ENCODE peak calls at places on chromosomes 11 and 22, in eight cellular contexts. One of them, this sample, is unnamed.

GRCh38 chr11:10858505-10859360 is 880 bp upstream of the ZBED5 start:
- DNase-seq in CD8-positive, alpha-beta T cell: peak
- DNase-seq in GM04504: no peak
- DNase-seq in EH: peak
- DNase-seq in nucleus accumbens: peak
- DNase-seq in A549: no peak
- DNase-seq in fibroblast of villous mesenchyme: no peak
- DNase-seq in left kidney: peak
- DNase-seq in this sample: peak

GRCh38 chr11:73983764-73984543 is 1.3 kb upstream of the UCP2 start:
- DNase-seq in CD8-positive, alpha-beta T cell: peak
- DNase-seq in GM04504: no peak
- DNase-seq in EH: no peak
- DNase-seq in nucleus accumbens: no peak
- DNase-seq in A549: no peak
- DNase-seq in fibroblast of villous mesenchyme: no peak
- DNase-seq in left kidney: no peak
- DNase-seq in this sample: no peak

GRCh38 chr22:25762147-25762546 is 20.2 kb downstream of the MYO18B start:
- DNase-seq in CD8-positive, alpha-beta T cell: no peak
- DNase-seq in GM04504: no peak
- DNase-seq in EH: no peak
- DNase-seq in nucleus accumbens: no peak
- DNase-seq in A549: no peak
- DNase-seq in fibroblast of villous mesenchyme: peak
- DNase-seq in left kidney: no peak
- DNase-seq in this sample: no peak

GRCh38 chr11:116641561-116642045 is 131.2 kb downstream of the BUD13 start:
- DNase-seq in CD8-positive, alpha-beta T cell: no peak
- DNase-seq in GM04504: no peak
- DNase-seq in EH: peak
- DNase-seq in nucleus accumbens: no peak
- DNase-seq in A549: peak
- DNase-seq in fibroblast of villous mesenchyme: peak
- DNase-seq in left kidney: peak
- DNase-seq in this sample: peak

GRCh38 chr22:21725956-21726649 is 9.5 kb downstream of the YPEL1 start:
- DNase-seq in CD8-positive, alpha-beta T cell: no peak
- DNase-seq in GM04504: no peak
- DNase-seq in EH: no peak
- DNase-seq in nucleus accumbens: no peak
- DNase-seq in A549: no peak
- DNase-seq in fibroblast of villous mesenchyme: no peak
- DNase-seq in left kidney: no peak
- DNase-seq in this sample: no peak

GRCh38 chr11:45869551-45869950 is 15.9 kb upstream of the MAPK8IP1 start:
- DNase-seq in CD8-positive, alpha-beta T cell: no peak
- DNase-seq in GM04504: no peak
- DNase-seq in EH: no peak
- DNase-seq in nucleus accumbens: no peak
- DNase-seq in A549: no peak
- DNase-seq in fibroblast of villous mesenchyme: no peak
- DNase-seq in left kidney: no peak
- DNase-seq in this sample: no peak

GRCh38 chr22:44130076-44130711 is 50.5 kb upstream of the PARVG start:
- DNase-seq in CD8-positive, alpha-beta T cell: no peak
- DNase-seq in GM04504: no peak
- DNase-seq in EH: no peak
- DNase-seq in nucleus accumbens: no peak
- DNase-seq in A549: no peak
- DNase-seq in fibroblast of villous mesenchyme: peak
- DNase-seq in left kidney: peak
- DNase-seq in this sample: no peak

GRCh38 chr22:44586337-44586990 is 88.4 kb upstream of the RTL6 start:
- DNase-seq in CD8-positive, alpha-beta T cell: no peak
- DNase-seq in GM04504: no peak
- DNase-seq in EH: no peak
- DNase-seq in nucleus accumbens: no peak
- DNase-seq in A549: no peak
- DNase-seq in fibroblast of villous mesenchyme: no peak
- DNase-seq in left kidney: peak
- DNase-seq in this sample: no peak

GRCh38 chr11:9905562-9905961 is 241.7 kb downstream of the SWAP70 start:
- DNase-seq in CD8-positive, alpha-beta T cell: no peak
- DNase-seq in GM04504: peak
- DNase-seq in EH: peak
- DNase-seq in nucleus accumbens: no peak
- DNase-seq in A549: no peak
- DNase-seq in fibroblast of villous mesenchyme: no peak
- DNase-seq in left kidney: no peak
- DNase-seq in this sample: no peak

GRCh38 chr22:50522208-50522805 is 3.1 kb downstream of the SCO2 start:
- DNase-seq in CD8-positive, alpha-beta T cell: no peak
- DNase-seq in GM04504: no peak
- DNase-seq in EH: no peak
- DNase-seq in nucleus accumbens: no peak
- DNase-seq in A549: no peak
- DNase-seq in fibroblast of villous mesenchyme: no peak
- DNase-seq in left kidney: no peak
- DNase-seq in this sample: no peak

GRCh38 chr11:64276653-64277431 is 7.6 kb downstream of the BAD start:
- DNase-seq in CD8-positive, alpha-beta T cell: no peak
- DNase-seq in GM04504: no peak
- DNase-seq in EH: peak
- DNase-seq in nucleus accumbens: no peak
- DNase-seq in A549: peak
- DNase-seq in fibroblast of villous mesenchyme: no peak
- DNase-seq in left kidney: no peak
- DNase-seq in this sample: no peak

GRCh38 chr11:44566559-44566949 is 1.1 kb downstream of the CD82 start:
- DNase-seq in CD8-positive, alpha-beta T cell: no peak
- DNase-seq in GM04504: no peak
- DNase-seq in EH: no peak
- DNase-seq in nucleus accumbens: no peak
- DNase-seq in A549: no peak
- DNase-seq in fibroblast of villous mesenchyme: no peak
- DNase-seq in left kidney: no peak
- DNase-seq in this sample: no peak

GRCh38 chr22:43507235-43507634 is 95.4 kb downstream of the MPPED1 start:
- DNase-seq in CD8-positive, alpha-beta T cell: no peak
- DNase-seq in GM04504: no peak
- DNase-seq in EH: no peak
- DNase-seq in nucleus accumbens: no peak
- DNase-seq in A549: no peak
- DNase-seq in fibroblast of villous mesenchyme: no peak
- DNase-seq in left kidney: no peak
- DNase-seq in this sample: no peak

GRCh38 chr22:31932863-31933262 is 11.5 kb upstream of the YWHAH start:
- DNase-seq in CD8-positive, alpha-beta T cell: no peak
- DNase-seq in GM04504: no peak
- DNase-seq in EH: no peak
- DNase-seq in nucleus accumbens: no peak
- DNase-seq in A549: no peak
- DNase-seq in fibroblast of villous mesenchyme: no peak
- DNase-seq in left kidney: no peak
- DNase-seq in this sample: no peak

GRCh38 chr11:82462588-82462987 is 271.1 kb downstream of the FAM181B start:
- DNase-seq in CD8-positive, alpha-beta T cell: no peak
- DNase-seq in GM04504: no peak
- DNase-seq in EH: no peak
- DNase-seq in nucleus accumbens: no peak
- DNase-seq in A549: no peak
- DNase-seq in fibroblast of villous mesenchyme: no peak
- DNase-seq in left kidney: peak
- DNase-seq in this sample: no peak

GRCh38 chr11:2355000-2355644 is 22.0 kb upstream of the CD81 start:
- DNase-seq in CD8-positive, alpha-beta T cell: no peak
- DNase-seq in GM04504: no peak
- DNase-seq in EH: peak
- DNase-seq in nucleus accumbens: no peak
- DNase-seq in A549: no peak
- DNase-seq in fibroblast of villous mesenchyme: peak
- DNase-seq in left kidney: no peak
- DNase-seq in this sample: no peak

GRCh38 chr22:20644071-20644642 is 129.8 kb upstream of the SERPIND1 start:
- DNase-seq in CD8-positive, alpha-beta T cell: no peak
- DNase-seq in GM04504: no peak
- DNase-seq in EH: no peak
- DNase-seq in nucleus accumbens: no peak
- DNase-seq in A549: no peak
- DNase-seq in fibroblast of villous mesenchyme: no peak
- DNase-seq in left kidney: no peak
- DNase-seq in this sample: no peak

GRCh38 chr11:133911169-133911568 is 45.6 kb downstream of the IGSF9B start:
- DNase-seq in CD8-positive, alpha-beta T cell: no peak
- DNase-seq in GM04504: no peak
- DNase-seq in EH: no peak
- DNase-seq in nucleus accumbens: no peak
- DNase-seq in A549: no peak
- DNase-seq in fibroblast of villous mesenchyme: no peak
- DNase-seq in left kidney: no peak
- DNase-seq in this sample: no peak

GRCh38 chr11:2891901-2892214 is 6.3 kb upstream of the CDKN1C start:
- DNase-seq in CD8-positive, alpha-beta T cell: peak
- DNase-seq in GM04504: no peak
- DNase-seq in EH: no peak
- DNase-seq in nucleus accumbens: no peak
- DNase-seq in A549: no peak
- DNase-seq in fibroblast of villous mesenchyme: no peak
- DNase-seq in left kidney: peak
- DNase-seq in this sample: no peak

GRCh38 chr11:2436521-2437031 is 7.7 kb downstream of the TRPM5 start:
- DNase-seq in CD8-positive, alpha-beta T cell: peak
- DNase-seq in GM04504: no peak
- DNase-seq in EH: no peak
- DNase-seq in nucleus accumbens: no peak
- DNase-seq in A549: no peak
- DNase-seq in fibroblast of villous mesenchyme: no peak
- DNase-seq in left kidney: no peak
- DNase-seq in this sample: no peak

GRCh38 chr11:65851083-65851579 is 6.8 kb downstream of the CFL1 start:
- DNase-seq in CD8-positive, alpha-beta T cell: no peak
- DNase-seq in GM04504: no peak
- DNase-seq in EH: peak
- DNase-seq in nucleus accumbens: no peak
- DNase-seq in A549: no peak
- DNase-seq in fibroblast of villous mesenchyme: no peak
- DNase-seq in left kidney: peak
- DNase-seq in this sample: no peak

GRCh38 chr11:26271666-26272065 is 60.3 kb upstream of the ANO3 start:
- DNase-seq in CD8-positive, alpha-beta T cell: no peak
- DNase-seq in GM04504: no peak
- DNase-seq in EH: no peak
- DNase-seq in nucleus accumbens: no peak
- DNase-seq in A549: no peak
- DNase-seq in fibroblast of villous mesenchyme: no peak
- DNase-seq in left kidney: no peak
- DNase-seq in this sample: no peak

GRCh38 chr11:115462004-115462541 is 42.1 kb downstream of the CADM1 start:
- DNase-seq in CD8-positive, alpha-beta T cell: no peak
- DNase-seq in GM04504: no peak
- DNase-seq in EH: no peak
- DNase-seq in nucleus accumbens: no peak
- DNase-seq in A549: no peak
- DNase-seq in fibroblast of villous mesenchyme: no peak
- DNase-seq in left kidney: peak
- DNase-seq in this sample: no peak

GRCh38 chr11:106986261-106986660 is 32.0 kb downstream of the GUCY1A2 start:
- DNase-seq in CD8-positive, alpha-beta T cell: no peak
- DNase-seq in GM04504: peak
- DNase-seq in EH: peak
- DNase-seq in nucleus accumbens: no peak
- DNase-seq in A549: no peak
- DNase-seq in fibroblast of villous mesenchyme: peak
- DNase-seq in left kidney: no peak
- DNase-seq in this sample: no peak

GRCh38 chr11:69280451-69280850 is 13.5 kb upstream of the MYEOV start:
- DNase-seq in CD8-positive, alpha-beta T cell: no peak
- DNase-seq in GM04504: no peak
- DNase-seq in EH: peak
- DNase-seq in nucleus accumbens: no peak
- DNase-seq in A549: no peak
- DNase-seq in fibroblast of villous mesenchyme: peak
- DNase-seq in left kidney: no peak
- DNase-seq in this sample: no peak

GRCh38 chr11:10317776-10318526 is 13.1 kb downstream of the ADM start:
- DNase-seq in CD8-positive, alpha-beta T cell: no peak
- DNase-seq in GM04504: no peak
- DNase-seq in EH: no peak
- DNase-seq in nucleus accumbens: no peak
- DNase-seq in A549: no peak
- DNase-seq in fibroblast of villous mesenchyme: no peak
- DNase-seq in left kidney: no peak
- DNase-seq in this sample: no peak

GRCh38 chr11:101211407-101211975 is 81.9 kb upstream of the PGR start:
- DNase-seq in CD8-positive, alpha-beta T cell: no peak
- DNase-seq in GM04504: no peak
- DNase-seq in EH: no peak
- DNase-seq in nucleus accumbens: no peak
- DNase-seq in A549: no peak
- DNase-seq in fibroblast of villous mesenchyme: no peak
- DNase-seq in left kidney: no peak
- DNase-seq in this sample: no peak

GRCh38 chr11:84524422-84525051 is 1102.6 kb downstream of the DLG2 start:
- DNase-seq in CD8-positive, alpha-beta T cell: no peak
- DNase-seq in GM04504: no peak
- DNase-seq in EH: peak
- DNase-seq in nucleus accumbens: no peak
- DNase-seq in A549: peak
- DNase-seq in fibroblast of villous mesenchyme: peak
- DNase-seq in left kidney: peak
- DNase-seq in this sample: no peak

GRCh38 chr11:75429902-75430691 is 2.9 kb downstream of the KLHL35 start:
- DNase-seq in CD8-positive, alpha-beta T cell: peak
- DNase-seq in GM04504: no peak
- DNase-seq in EH: peak
- DNase-seq in nucleus accumbens: peak
- DNase-seq in A549: peak
- DNase-seq in fibroblast of villous mesenchyme: peak
- DNase-seq in left kidney: peak
- DNase-seq in this sample: peak

GRCh38 chr11:6387811-6388599 is 2.3 kb upstream of the SMPD1 start:
- DNase-seq in CD8-positive, alpha-beta T cell: no peak
- DNase-seq in GM04504: no peak
- DNase-seq in EH: peak
- DNase-seq in nucleus accumbens: no peak
- DNase-seq in A549: no peak
- DNase-seq in fibroblast of villous mesenchyme: peak
- DNase-seq in left kidney: no peak
- DNase-seq in this sample: no peak

GRCh38 chr11:8532475-8532874 is 61.6 kb downstream of the STK33 start:
- DNase-seq in CD8-positive, alpha-beta T cell: no peak
- DNase-seq in GM04504: no peak
- DNase-seq in EH: no peak
- DNase-seq in nucleus accumbens: no peak
- DNase-seq in A549: no peak
- DNase-seq in fibroblast of villous mesenchyme: no peak
- DNase-seq in left kidney: no peak
- DNase-seq in this sample: no peak

GRCh38 chr11:27349919-27350318 is 13.1 kb downstream of the CCDC34 start:
- DNase-seq in CD8-positive, alpha-beta T cell: no peak
- DNase-seq in GM04504: no peak
- DNase-seq in EH: no peak
- DNase-seq in nucleus accumbens: no peak
- DNase-seq in A549: no peak
- DNase-seq in fibroblast of villous mesenchyme: no peak
- DNase-seq in left kidney: no peak
- DNase-seq in this sample: no peak

GRCh38 chr11:35683728-35684339 is 21.3 kb downstream of the TRIM44 start:
- DNase-seq in CD8-positive, alpha-beta T cell: no peak
- DNase-seq in GM04504: no peak
- DNase-seq in EH: no peak
- DNase-seq in nucleus accumbens: no peak
- DNase-seq in A549: no peak
- DNase-seq in fibroblast of villous mesenchyme: peak
- DNase-seq in left kidney: no peak
- DNase-seq in this sample: no peak

GRCh38 chr11:44915621-44916020 is 35.1 kb downstream of the TP53I11 start:
- DNase-seq in CD8-positive, alpha-beta T cell: no peak
- DNase-seq in GM04504: no peak
- DNase-seq in EH: no peak
- DNase-seq in nucleus accumbens: no peak
- DNase-seq in A549: no peak
- DNase-seq in fibroblast of villous mesenchyme: no peak
- DNase-seq in left kidney: no peak
- DNase-seq in this sample: no peak

This sample was measured in caudate nucleus.